ENCODE peak calls at places on chromosome 14, in four cellular contexts. Z is GM23338, H is IMR-90, Y is upper lobe of right lung. Q is an unnamed sample.

GRCh38 chr14:22474730-22475351 is 114.2 kb downstream of the DAD1 start:
- DNase-seq in Z (no peak), H (peak; percentile 2), Y (no peak), Q (no peak)

GRCh38 chr14:46571970-46572369 is 79.6 kb downstream of the RPL10L start:
- DNase-seq in Z (no peak), H (no peak), Y (no peak), Q (no peak)

GRCh38 chr14:75333523-75334190 is 55.0 kb downstream of the FOS start:
- DNase-seq in Z (no peak), H (no peak), Y (peak; percentile 64), Q (no peak)

GRCh38 chr14:95464103-95464502 is 52.3 kb downstream of the SYNE3 start:
- DNase-seq in Z (no peak), H (no peak), Y (no peak), Q (no peak)

GRCh38 chr14:34685819-34686428 is 28.5 kb downstream of the CFL2 start:
- DNase-seq in Z (peak; percentile 42), H (no peak), Y (no peak), Q (no peak)

GRCh38 chr14:95156153-95156764 is 1.1 kb downstream of the DICER1 start:
- DNase-seq in Z (no peak), H (peak; percentile 25), Y (no peak), Q (no peak)

GRCh38 chr14:55539975-55540374 is 40.0 kb upstream of the KTN1 start:
- DNase-seq in Z (no peak), H (no peak), Y (no peak), Q (no peak)

GRCh38 chr14:74961238-74961911 is 6.0 kb upstream of the PGF start:
- DNase-seq in Z (no peak), H (no peak), Y (no peak), Q (no peak)

GRCh38 chr14:21520718-21521117 is 5.4 kb downstream of the SALL2 start:
- DNase-seq in Z (no peak), H (no peak), Y (no peak), Q (no peak)

GRCh38 chr14:74401504-74402241 is 24.3 kb downstream of the SYNDIG1L start:
- DNase-seq in Z (peak; percentile 82), H (no peak), Y (no peak), Q (peak; percentile 68)

GRCh38 chr14:44639986-44640385 is 132.9 kb upstream of the FSCB start:
- DNase-seq in Z (no peak), H (no peak), Y (no peak), Q (no peak)

Q was measured in iPS-NIHi11.